ENCODE peak calls at places on chromosomes 2 and 18, in seven cellular contexts. K is stimulated activated CD8-positive, alpha-beta memory T cell treated with anti-CD3 and anti-CD28 coated beads, Interleukin-15, amount 100 ng/mL, for 24 hours; Z is activated CD4-positive, CD25-positive, alpha-beta regulatory T cell; S is A172; X is activated T-helper 9 cell treated with anti-CD3 and anti-CD28 coated beads, Interleukin-2, amount 50 U/mL, for 16 hours; R is central memory CD4-positive, alpha-beta T cell; M is astrocyte of the hippocampus. Q is an unnamed sample.

GRCh38 chr2:116749994-116750393 is 1064.5 kb upstream of the DDX18 start:
- DNase-seq in K (no peak), Z (no peak), S (no peak), X (no peak), R (no peak), M (no peak), Q (no peak)

GRCh38 chr2:11007331-11007909 is 95.7 kb downstream of the KCNF1 start:
- DNase-seq in K (no peak), Z (no peak), S (no peak), X (no peak), R (no peak), M (no peak), Q (no peak)

GRCh38 chr2:237515621-237516275 is 28.7 kb downstream of the MLPH start:
- DNase-seq in K (no peak), Z (no peak), S (no peak), X (no peak), R (no peak), M (no peak), Q (no peak)

GRCh38 chr2:3189076-3189591 is 188.5 kb downstream of the EIPR1 start:
- DNase-seq in K (no peak), Z (no peak), S (peak; percentile 54), X (no peak), R (no peak), M (no peak), Q (no peak)

GRCh38 chr2:16746329-16746728 is 80.7 kb upstream of the CYRIA start:
- DNase-seq in K (no peak), Z (no peak), S (no peak), X (no peak), R (no peak), M (no peak), Q (no peak)

GRCh38 chr2:55604027-55604565 is 13.3 kb downstream of the PPP4R3B start:
- DNase-seq in K (no peak), Z (no peak), S (no peak), X (no peak), R (no peak), M (peak; percentile 25), Q (no peak)

GRCh38 chr18:49520661-49521145 is 33.7 kb upstream of the C18orf32 start:
- DNase-seq in K (no peak), Z (no peak), S (no peak), X (no peak), R (no peak), M (no peak), Q (no peak)

GRCh38 chr2:12774381-12774780 is 57.6 kb downstream of the TRIB2 start:
- DNase-seq in K (no peak), Z (no peak), S (no peak), X (no peak), R (no peak), M (no peak), Q (no peak)

GRCh38 chr2:55811048-55811447 is 112.5 kb downstream of the EFEMP1 start:
- DNase-seq in K (no peak), Z (no peak), S (no peak), X (no peak), R (no peak), M (no peak), Q (no peak)

GRCh38 chr2:226763320-226763719 is 36.3 kb downstream of the IRS1 start:
- DNase-seq in K (no peak), Z (no peak), S (no peak), X (no peak), R (no peak), M (peak; percentile 62), Q (no peak)

GRCh38 chr2:52220393-52220792 is 1188.5 kb upstream of the NRXN1 start:
- DNase-seq in K (no peak), Z (no peak), S (no peak), X (no peak), R (no peak), M (no peak), Q (no peak)

GRCh38 chr18:74963820-74964446 is 245.0 kb downstream of the PTGR3 start:
- DNase-seq in K (no peak), Z (no peak), S (peak; percentile 50), X (no peak), R (no peak), M (peak; percentile 46), Q (peak; percentile 4)

GRCh38 chr2:63827749-63828148 is 13.9 kb upstream of the UGP2 start:
- DNase-seq in K (no peak), Z (no peak), S (peak; percentile 96), X (no peak), R (no peak), M (peak; percentile 94), Q (peak; percentile 75)

GRCh38 chr2:230018153-230018552 is 50.6 kb downstream of the SLC16A14 start:
- DNase-seq in K (no peak), Z (no peak), S (peak; percentile 68), X (no peak), R (no peak), M (no peak), Q (peak; percentile 5)

GRCh38 chr18:63440219-63440618 is 17.9 kb upstream of the VPS4B start:
- DNase-seq in K (no peak), Z (no peak), S (no peak), X (no peak), R (no peak), M (no peak), Q (no peak)

GRCh38 chr18:45166341-45167108 is 448.8 kb upstream of the SLC14A2 start:
- DNase-seq in K (no peak), Z (no peak), S (peak; percentile 74), X (no peak), R (no peak), M (peak; percentile 49), Q (no peak)

GRCh38 chr2:218400167-218400929 is 680 bp downstream of the CTDSP1 start:
- DNase-seq in K (no peak), Z (no peak), S (no peak), X (peak; percentile 30), R (peak; percentile 45), M (peak; percentile 58), Q (no peak)

GRCh38 chr18:55465313-55465712 is 122.7 kb downstream of the TCF4 start:
- DNase-seq in K (no peak), Z (no peak), S (no peak), X (no peak), R (no peak), M (no peak), Q (no peak)

GRCh38 chr2:233242231-233242917 is 9.1 kb upstream of the ATG16L1 start:
- DNase-seq in K (no peak), Z (no peak), S (peak; percentile 42), X (no peak), R (no peak), M (no peak), Q (no peak)

GRCh38 chr2:164706522-164706921 is 85.2 kb upstream of the GRB14 start:
- DNase-seq in K (no peak), Z (no peak), S (peak; percentile 94), X (no peak), R (no peak), M (peak; percentile 21), Q (peak; percentile 62)

GRCh38 chr2:172972005-172972619 is 103.5 kb upstream of the MAP3K20 start:
- DNase-seq in K (no peak), Z (no peak), S (peak; percentile 36), X (no peak), R (no peak), M (peak; percentile 29), Q (no peak)

GRCh38 chr2:28960401-28960800 is 20.7 kb upstream of the TOGARAM2 start:
- DNase-seq in K (no peak), Z (no peak), S (no peak), X (no peak), R (no peak), M (no peak), Q (no peak)

GRCh38 chr2:160267022-160267421 is 67.0 kb upstream of the ITGB6 start:
- DNase-seq in K (no peak), Z (no peak), S (no peak), X (no peak), R (no peak), M (no peak), Q (no peak)

GRCh38 chr2:157261199-157261782 is 3.8 kb downstream of the GALNT5 start:
- DNase-seq in K (no peak), Z (no peak), S (peak; percentile 84), X (peak; percentile 36), R (no peak), M (peak; percentile 62), Q (peak; percentile 63)

GRCh38 chr2:41933585-41934322 is 114.1 kb upstream of the PKDCC start:
- DNase-seq in K (no peak), Z (no peak), S (peak; percentile 69), X (no peak), R (no peak), M (peak; percentile 71), Q (no peak)

GRCh38 chr18:35024965-35025364 is 16.2 kb upstream of the MAPRE2 start:
- DNase-seq in K (no peak), Z (no peak), S (no peak), X (no peak), R (no peak), M (peak; percentile 56), Q (no peak)